ENCODE peak calls at places on chromosomes 3 and 15, in nine cellular contexts. J, M, S, W, K, A, E, B and Y are unnamed samples. For H3K9me3, the result is how much of the 10 kb centered on the place peaks cover.

GRCh38 chr15:68378595-68378994 is 53.4 kb downstream of the ITGA11 start:
- DNase-seq in S (no peak), M (no peak), E (no peak), A (no peak), J (no peak), W (no peak), K (no peak), B (no peak), Y (no peak)

GRCh38 chr3:185292238-185292637 is 38.4 kb upstream of the EHHADH start:
- DNase-seq in M (no peak), W (no peak), E (no peak), B (no peak), J (no peak), K (no peak), S (no peak), A (no peak), Y (no peak)

GRCh38 chr15:63517202-63517601 is 12.8 kb downstream of the USP3 start:
- DNase-seq in A (no peak), M (no peak), K (no peak), B (no peak), E (no peak), W (no peak), S (no peak), J (no peak), Y (no peak)

GRCh38 chr3:24199775-24200247 is 254.7 kb downstream of the NR1D2 start:
- DNase-seq in B (no peak), K (no peak), E (no peak), J (no peak), W (no peak), M (no peak), S (no peak), A (no peak), Y (no peak)

GRCh38 chr3:184377882-184378445 is at the start of gene THPO:
- DNase-seq in B (no peak), J (no peak), M (peak), K (no peak), S (no peak), E (peak), A (no peak), W (no peak), Y (peak)

GRCh38 chr15:60536951-60537350 is 58.0 kb upstream of the ICE2 start:
- DNase-seq in J (no peak), W (no peak), E (no peak), A (no peak), K (no peak), S (no peak), M (peak), B (no peak), Y (peak)

GRCh38 chr3:187685948-187686347 is 15.8 kb upstream of the SST start:
- DNase-seq in K (no peak), B (no peak), W (no peak), E (no peak), J (no peak), A (no peak), M (no peak), S (no peak), Y (no peak)

GRCh38 chr15:81258455-81258854 is 61.8 kb downstream of the IL16 start:
- DNase-seq in M (no peak), E (no peak), K (no peak), B (no peak), J (no peak), S (no peak), A (no peak), W (no peak), Y (no peak)

GRCh38 chr15:95162967-95163531 is 931.7 kb downstream of the MCTP2 start:
- DNase-seq in E (no peak), S (no peak), W (no peak), K (no peak), A (no peak), M (no peak), J (no peak), B (no peak), Y (no peak)

GRCh38 chr3:19901918-19902317 is 32.1 kb downstream of the EFHB start:
- DNase-seq in B (no peak), E (no peak), J (no peak), W (no peak), A (no peak), M (no peak), K (no peak), S (peak), Y (no peak)

GRCh38 chr3:23865595-23866396 is 51.0 kb downstream of the NKIRAS1 start:
- DNase-seq in M (no peak), E (peak), A (peak), W (no peak), K (no peak), S (no peak), B (no peak), J (no peak), Y (no peak)

GRCh38 chr15:29773816-29774215 is 48.5 kb downstream of the TJP1 start:
- DNase-seq in J (no peak), M (no peak), K (no peak), W (no peak), A (no peak), E (no peak), S (no peak), B (no peak), Y (no peak)

GRCh38 chr3:50567386-50568182 is at the start of gene C3orf18:
- DNase-seq in K (peak), J (peak), S (peak), B (peak), E (peak), A (peak), W (peak), M (peak), Y (peak)

GRCh38 chr15:58761010-58761388 is 10.1 kb upstream of the MINDY2 start:
- DNase-seq in K (no peak), W (no peak), B (no peak), A (no peak), E (no peak), S (no peak), J (no peak), M (no peak), Y (no peak)

GRCh38 chr3:125045965-125046364 is 9.8 kb downstream of the HEG1 start:
- DNase-seq in W (no peak), B (no peak), E (no peak), A (no peak), K (no peak), S (no peak), J (no peak), M (no peak), Y (no peak)

GRCh38 chr3:125043599-125044151 is 12.1 kb downstream of the HEG1 start:
- DNase-seq in J (no peak), E (no peak), M (no peak), W (peak), A (no peak), K (no peak), B (no peak), S (peak), Y (no peak)

GRCh38 chr3:125042725-125043406 is 12.9 kb downstream of the HEG1 start:
- DNase-seq in K (no peak), B (no peak), A (no peak), E (no peak), W (no peak), J (peak), M (peak), S (no peak), Y (no peak)

GRCh38 chr3:125048282-125048681 is 7.5 kb downstream of the HEG1 start:
- DNase-seq in W (no peak), J (no peak), E (no peak), K (no peak), M (no peak), B (no peak), S (no peak), A (no peak), Y (peak)

DNA sequence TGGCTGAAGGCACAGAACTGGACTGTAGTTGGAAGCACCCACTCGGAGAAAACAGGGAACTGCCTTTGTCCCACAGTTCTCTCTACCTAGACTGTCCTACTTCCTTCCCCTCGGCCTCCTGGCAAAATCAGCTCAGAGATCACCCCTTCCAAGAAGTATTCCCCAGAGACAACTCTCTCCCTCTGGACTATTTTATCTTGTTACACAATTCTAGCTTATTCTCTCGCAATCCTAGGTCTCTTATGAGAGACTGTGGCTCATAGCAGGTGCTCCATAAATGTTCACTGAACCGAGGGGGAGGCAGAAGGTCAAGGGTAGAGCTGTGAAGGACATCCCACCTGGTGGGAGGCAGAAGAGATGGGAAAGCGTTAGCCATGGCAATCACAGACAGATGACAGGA is 10.6 kb downstream of the HEG1 start:
- DNase-seq in W (no peak), J (no peak), A (no peak), B (no peak), K (no peak), E (no peak), M (no peak), S (no peak), Y (no peak)
- H3K27ac ChIP-seq in W (no peak), J (no peak), A (peak), B (no peak), K (no peak), E (no peak), M (no peak), S (no peak), Y (peak)

DNA sequence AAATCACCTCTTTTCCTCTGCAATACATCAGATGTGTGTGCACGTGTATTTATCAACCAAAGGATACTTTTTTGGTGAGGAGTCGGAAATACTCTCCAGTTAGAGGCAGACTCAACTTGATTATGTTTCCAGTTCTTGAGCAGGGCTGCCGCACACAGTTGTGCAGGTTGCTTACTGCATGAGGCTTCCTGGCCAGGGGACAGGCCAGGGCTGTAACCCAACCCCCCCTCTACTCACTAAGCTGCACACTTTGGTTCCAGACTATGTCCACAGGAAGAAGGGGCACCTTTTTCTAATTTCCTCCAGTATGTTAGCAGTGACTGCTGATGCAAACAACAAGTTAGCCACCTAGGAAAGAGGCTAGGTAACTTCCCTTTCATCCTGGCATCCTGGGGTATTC is 476.9 kb upstream of the TBL1XR1 start:
- DNase-seq in S (no peak), W (no peak), E (no peak), B (no peak), K (no peak), M (no peak), A (no peak), J (no peak), Y (no peak)
- H3K9me3 ChIP-seq in S (under half), W (under half), E (under half), B (under half), K (under half), M (under half), A (under half), J (under half), Y (under half)

GRCh38 chr3:109927726-109928125 is 590.4 kb upstream of the DPPA4 start:
- DNase-seq in A (no peak), J (no peak), W (no peak), B (no peak), S (no peak), E (no peak), K (no peak), M (no peak), Y (no peak)

GRCh38 chr3:109924196-109924595 is 586.9 kb upstream of the DPPA4 start:
- DNase-seq in A (no peak), M (no peak), S (no peak), E (no peak), K (no peak), B (no peak), J (no peak), W (no peak), Y (no peak)

GRCh38 chr3:109923431-109923830 is 586.1 kb upstream of the DPPA4 start:
- DNase-seq in K (no peak), J (no peak), E (no peak), W (no peak), M (no peak), S (no peak), B (no peak), A (no peak), Y (no peak)

GRCh38 chr3:109927161-109927560 is 589.8 kb upstream of the DPPA4 start:
- DNase-seq in J (no peak), W (no peak), B (no peak), A (no peak), K (peak), M (no peak), S (no peak), E (no peak), Y (no peak)

GRCh38 chr3:109926376-109926775 is 589.0 kb upstream of the DPPA4 start:
- DNase-seq in B (no peak), K (no peak), E (no peak), A (no peak), W (no peak), J (no peak), S (no peak), M (no peak), Y (no peak)
- H3K27ac ChIP-seq in B (no peak), K (peak), E (no peak), A (no peak), W (no peak), J (no peak), S (no peak), M (no peak), Y (no peak)

DNA sequence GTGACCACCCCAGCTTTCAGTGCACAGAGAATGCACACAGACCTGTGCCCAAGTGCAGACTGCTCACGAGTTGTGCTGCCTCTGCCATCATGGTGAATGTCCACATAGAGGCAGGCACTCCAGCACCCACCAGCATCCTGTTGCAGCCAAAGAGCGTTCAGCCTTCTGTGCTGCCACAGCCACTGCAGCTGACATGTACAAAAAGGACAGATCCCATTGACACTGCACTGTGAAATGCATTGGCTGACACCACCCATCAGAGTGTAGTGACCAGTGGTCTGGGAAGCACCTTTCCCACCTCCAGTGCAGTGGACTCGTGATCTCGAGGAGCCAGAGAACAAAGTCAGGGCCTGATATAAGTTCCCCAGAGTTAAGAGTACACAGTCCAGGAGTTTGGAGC is 260.3 kb downstream of the RAP2B start:
- DNase-seq in S (no peak), K (no peak), J (no peak), W (no peak), B (no peak), M (no peak), A (no peak), E (no peak), Y (no peak)
- H3K9me3 ChIP-seq in S (under half), K (under half), J (under half), W (under half), B (under half), M (under half), A (under half), E (under half), Y (under half)

GRCh38 chr3:134314588-134315285 is 59.5 kb downstream of the AMOTL2 start:
- DNase-seq in S (no peak), E (peak), W (no peak), M (no peak), B (no peak), A (no peak), K (no peak), J (no peak), Y (peak)

GRCh38 chr3:134312873-134313838 is 61.1 kb downstream of the AMOTL2 start:
- DNase-seq in E (peak), W (peak), A (no peak), J (peak), M (peak), S (peak), K (no peak), B (no peak), Y (no peak)

GRCh38 chr3:134317106-134317947 is 56.9 kb downstream of the AMOTL2 start:
- DNase-seq in E (no peak), S (no peak), W (peak), B (no peak), K (no peak), M (no peak), J (no peak), A (no peak), Y (no peak)

GRCh38 chr3:134313839-134314587 is 60.2 kb downstream of the AMOTL2 start:
- DNase-seq in E (peak), K (no peak), S (no peak), J (no peak), M (no peak), A (no peak), B (no peak), W (no peak), Y (no peak)

DNA sequence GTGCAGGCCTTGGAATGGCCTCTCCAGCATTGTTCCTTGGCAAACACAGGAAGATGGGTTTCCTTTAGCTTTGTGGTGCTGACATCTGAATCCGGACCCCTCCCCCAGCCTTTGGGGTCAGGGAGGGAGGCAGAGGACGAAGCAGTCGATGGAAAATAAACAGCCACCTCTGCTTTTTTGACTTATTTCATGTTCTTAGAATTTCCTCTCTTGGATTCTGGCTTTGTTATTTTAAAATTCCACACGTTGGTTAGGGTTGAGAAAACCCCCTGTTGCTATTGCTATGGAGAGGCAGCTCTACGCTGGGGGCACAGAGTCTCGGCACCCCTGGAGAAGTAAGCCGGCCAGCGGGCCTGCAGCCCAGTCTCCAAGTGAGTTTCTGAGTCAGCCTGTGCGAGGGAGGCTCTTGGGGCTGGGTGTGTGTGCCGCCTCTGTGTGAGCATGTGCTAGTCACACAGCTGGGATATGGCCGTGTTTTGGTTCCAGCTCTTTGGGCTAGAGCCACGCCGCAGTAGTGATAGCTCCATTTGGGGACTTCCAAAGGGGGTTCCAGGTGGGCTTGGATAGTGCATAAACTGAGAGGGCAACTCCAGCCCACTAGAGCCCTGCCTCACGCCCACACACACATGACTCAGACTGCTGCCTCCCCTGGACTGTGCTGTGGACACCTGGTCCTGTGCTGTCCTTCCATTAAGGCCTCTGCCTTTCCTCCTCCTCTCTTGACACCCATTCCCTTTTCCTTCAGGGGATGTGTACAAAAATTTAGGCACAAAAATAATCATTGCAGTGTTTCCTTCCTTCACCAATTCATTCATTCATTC is 58.8 kb downstream of the AMOTL2 start:
- DNase-seq in E (peak), B (no peak), K (no peak), A (peak), S (no peak), W (peak), M (peak), J (peak), Y (no peak)
- H3K27ac ChIP-seq in E (no peak), B (no peak), K (peak), A (peak), S (peak), W (peak), M (no peak), J (no peak), Y (no peak)

GRCh38 chr3:154889227-154889634 is 190.9 kb upstream of the MME start:
- DNase-seq in M (no peak), B (no peak), J (no peak), A (no peak), W (no peak), S (no peak), K (no peak), E (no peak), Y (no peak)

GRCh38 chr3:154887869-154888268 is 192.2 kb upstream of the MME start:
- DNase-seq in W (no peak), E (no peak), B (no peak), K (no peak), J (no peak), A (no peak), S (no peak), M (no peak), Y (no peak)

GRCh38 chr3:154886437-154886836 is 193.7 kb upstream of the MME start:
- DNase-seq in A (no peak), M (no peak), S (no peak), E (no peak), W (no peak), K (no peak), J (no peak), B (no peak), Y (no peak)

GRCh38 chr3:154888386-154888785 is 191.7 kb upstream of the MME start:
- DNase-seq in M (no peak), B (no peak), J (no peak), K (no peak), W (no peak), S (no peak), A (no peak), E (no peak), Y (no peak)

DNA sequence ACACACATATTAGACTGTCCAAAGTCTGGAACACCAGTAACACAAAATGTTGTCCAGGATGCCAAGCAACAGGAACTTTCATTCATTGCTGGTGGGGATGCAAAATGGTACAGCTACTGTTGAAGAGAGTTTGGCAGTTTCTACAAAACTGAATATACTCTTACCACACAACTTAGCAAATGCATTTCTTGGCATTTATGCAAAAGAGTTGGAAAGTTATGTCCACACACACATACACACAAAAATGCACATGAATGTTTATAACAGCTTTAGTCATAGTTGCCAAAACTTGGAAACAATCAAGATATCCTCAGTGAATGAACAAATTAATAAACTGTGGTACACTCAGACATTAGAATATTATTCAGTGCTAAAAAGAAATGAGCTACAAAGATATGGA is 195.1 kb upstream of the MME start:
- DNase-seq in W (no peak), K (no peak), S (no peak), E (no peak), A (no peak), M (no peak), B (no peak), J (no peak), Y (no peak)
- H3K9me3 ChIP-seq in W (under half), K (under half), S (under half), E (under half), A (under half), M (under half), B (under half), J (under half), Y (under half)

DNA sequence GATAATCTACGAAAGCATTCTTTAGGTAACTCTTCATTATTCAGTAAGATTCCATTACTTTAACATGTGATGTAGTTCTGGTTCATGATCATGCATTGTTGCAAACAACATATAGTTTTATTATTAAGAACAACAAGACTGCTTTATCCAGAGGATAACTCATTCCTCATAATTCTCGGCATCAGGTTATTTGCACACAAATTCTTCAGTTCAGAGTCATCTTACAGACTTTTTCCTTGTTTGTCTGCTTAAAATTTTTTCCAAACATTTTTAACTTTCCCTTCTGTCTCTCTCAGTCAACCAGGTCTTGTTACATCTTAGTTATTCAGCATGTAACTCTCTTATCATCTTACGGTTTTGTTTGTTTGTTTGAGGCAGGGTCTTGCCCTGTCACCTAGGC is 60.1 kb downstream of the VGLL3 start:
- DNase-seq in J (no peak), E (no peak), A (no peak), B (no peak), W (no peak), S (no peak), M (no peak), K (no peak), Y (no peak)
- H3K27ac ChIP-seq in J (no peak), E (no peak), A (no peak), B (no peak), W (no peak), S (no peak), M (no peak), K (no peak), Y (no peak)